ENCODE peak calls at places on chromosomes 12 and 14, in six cellular contexts. I is aorta; B is effector memory CD4-positive, alpha-beta T cell; E is ascending aorta; X is osteoblast; U is K562. G is an unnamed sample. For H3K4me1 and H3K27me3, the result is how much of the 10 kb centered on the place peaks cover.

GRCh38 chr12:12612403-12612802 is 727 bp downstream of the CREBL2 start:
- DNase-seq in X (peak), B (peak), E (no peak), I (no peak), U (peak), G (no peak)

GRCh38 chr12:55820679-55821078 is 2.8 kb downstream of the ORMDL2 start:
- DNase-seq in X (no peak), U (no peak), B (no peak), E (no peak), I (no peak), G (no peak)

GRCh38 chr14:68384335-68384734 is 408.5 kb downstream of the ZFP36L1 start:
- DNase-seq in B (no peak), I (peak), U (no peak), X (no peak), E (peak), G (no peak)

GRCh38 chr14:22427771-22428228 is 161.2 kb downstream of the DAD1 start:
- DNase-seq in X (no peak), U (no peak), E (no peak), I (peak), B (no peak), G (no peak)

GRCh38 chr14:67653651-67654280 is 20.7 kb downstream of the VTI1B start:
- DNase-seq in X (no peak), U (no peak), B (no peak), I (no peak), E (no peak), G (no peak)

GRCh38 chr14:90797451-90797850 is 18.8 kb downstream of the TTC7B start:
- DNase-seq in X (no peak), E (no peak), U (no peak), I (no peak), B (no peak), G (no peak)

GRCh38 chr14:103688441-103688840 is 26.8 kb downstream of the XRCC3 start:
- DNase-seq in X (peak), E (no peak), B (no peak), U (no peak), I (peak), G (no peak)

GRCh38 chr12:53100466-53101151 is 2.7 kb upstream of the SOAT2 start:
- DNase-seq in U (no peak), X (peak), B (no peak), E (no peak), I (no peak), G (no peak)

GRCh38 chr12:65535951-65536350 is 257.5 kb downstream of the MSRB3 start:
- DNase-seq in X (no peak), E (no peak), I (no peak), B (no peak), U (no peak), G (no peak)
- H3K27ac ChIP-seq in X (peak), E (peak), I (no peak), B (no peak), U (no peak), G (no peak)

DNA sequence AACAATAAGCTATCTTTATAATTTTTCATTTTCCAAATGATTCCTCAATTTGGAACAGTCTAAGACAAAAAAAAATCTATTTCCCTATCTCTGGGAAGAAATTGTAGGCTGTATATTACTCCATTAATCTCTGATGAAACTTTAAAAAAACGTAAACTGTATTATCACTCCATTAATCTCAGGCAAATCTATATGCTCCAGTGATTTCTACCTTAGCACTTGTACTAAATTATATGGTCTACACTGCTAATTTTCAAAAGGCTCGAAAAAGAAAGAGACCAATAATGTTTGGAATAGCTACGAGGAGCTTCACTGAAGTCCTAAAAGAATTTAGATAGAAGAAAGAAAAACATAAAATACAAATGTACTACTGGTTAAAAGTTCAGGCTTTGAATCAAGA is 19.7 kb downstream of the MED13L start:
- DNase-seq in X (no peak), B (no peak), I (no peak), U (no peak), E (no peak), G (no peak)
- H3K4me1 ChIP-seq in X (under half), B (under half), I (under half), U (under half), E (under half), G (under half)

DNA sequence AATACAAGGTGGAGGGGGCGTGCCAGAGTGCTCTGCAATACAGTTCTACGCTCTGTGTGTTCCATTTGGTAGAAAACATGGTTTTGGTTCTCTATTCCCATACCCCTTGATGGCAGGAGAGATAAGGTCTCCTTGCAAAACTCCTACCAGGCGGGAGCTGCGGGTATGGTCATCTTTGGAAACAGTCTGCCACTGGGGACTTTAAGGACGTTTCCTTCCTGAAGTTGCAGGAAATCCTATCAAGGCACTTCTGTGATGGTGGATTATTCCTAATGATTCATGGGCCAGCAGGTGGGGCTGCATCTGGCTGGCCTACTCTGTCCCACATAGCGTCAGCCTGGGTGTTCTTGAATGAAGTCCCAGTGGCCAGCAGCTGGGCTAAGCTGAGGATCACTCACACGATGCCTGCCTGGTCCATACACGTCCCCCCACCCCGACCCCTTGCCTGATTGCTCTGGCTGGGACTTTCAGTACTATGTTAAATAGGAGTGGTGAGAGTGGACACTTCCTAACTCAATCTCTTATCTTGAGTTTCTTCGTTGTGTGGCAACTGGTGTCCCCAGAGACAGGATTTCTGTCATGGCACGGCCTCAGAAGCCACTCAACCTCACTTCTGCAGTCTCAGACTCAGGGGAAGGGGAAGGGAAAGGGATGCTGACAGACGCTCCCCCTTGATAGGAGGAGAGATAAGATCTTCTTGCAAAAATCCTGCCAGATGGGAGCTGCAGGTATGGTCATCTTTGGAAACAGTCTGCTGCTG is 61.1 kb upstream of the FKBP4 start:
- DNase-seq in B (no peak), X (peak), E (no peak), U (no peak), I (no peak), G (no peak)
- H3K27me3 ChIP-seq in B (under half), X (half or more), E (under half), U (under half), I (under half), G (under half)

GRCh38 chr14:57402173-57402852 is 11.9 kb downstream of the NAA30 start:
- DNase-seq in X (peak), E (no peak), U (no peak), I (no peak), B (no peak), G (no peak)
- H3K27ac ChIP-seq in X (peak), E (no peak), U (no peak), I (no peak), B (no peak), G (no peak)

G was measured in iPS DF 6.9.